ENCODE peak calls at places on chromosomes 3 and 15, in ten cellular contexts. U is GM20000; X is SW480; W is naive thymus-derived CD8-positive, alpha-beta T cell; L is HEK293T; Y is Calu3; A is activated CD8-positive, alpha-beta T cell treated with anti-CD3 and anti-CD28 coated beads for 36 hours; J is HepG2; D is activated naive CD8-positive, alpha-beta T cell treated with anti-CD3 and anti-CD28 coated beads, Interleukin-2, amount 10 ng/mL, durations not matched to agents 7 days and 5 days; C is KG1. N is an unnamed sample.

GRCh38 chr3:27454461-27454860 is 29.7 kb downstream of the SLC4A7 start:
- DNase-seq in U (no peak), X (no peak), W (no peak), L (no peak), Y (no peak), A (no peak), J (no peak), D (no peak), C (no peak), N (no peak)

GRCh38 chr15:73799466-73799865 is 46.3 kb upstream of the INSYN1 start:
- DNase-seq in U (no peak), X (peak), W (no peak), L (no peak), Y (no peak), A (no peak), J (no peak), D (no peak), C (no peak), N (no peak)

GRCh38 chr15:63104727-63105126 is 16.9 kb upstream of the LACTB start:
- DNase-seq in U (no peak), X (no peak), W (no peak), L (no peak), Y (no peak), A (no peak), J (no peak), D (no peak), C (no peak), N (no peak)

GRCh38 chr3:1190576-1190975 is 97.8 kb downstream of the CNTN6 start:
- DNase-seq in U (no peak), X (no peak), W (no peak), L (no peak), Y (no peak), A (no peak), J (no peak), D (no peak), C (no peak), N (no peak)

GRCh38 chr3:20074226-20075063 is 34.2 kb downstream of the KAT2B start:
- DNase-seq in U (no peak), X (no peak), W (no peak), L (no peak), Y (no peak), A (no peak), J (no peak), D (no peak), C (no peak), N (no peak)

GRCh38 chr3:11692251-11692813 is 48.6 kb upstream of the VGLL4 start:
- DNase-seq in U (no peak), X (no peak), W (no peak), L (no peak), Y (no peak), A (no peak), J (no peak), D (no peak), C (no peak), N (peak)

GRCh38 chr15:35888815-35889214 is 342.9 kb upstream of the DPH6 start:
- DNase-seq in U (no peak), X (no peak), W (no peak), L (no peak), Y (no peak), A (no peak), J (no peak), D (no peak), C (no peak), N (no peak)

GRCh38 chr3:58562498-58562897 is 14.7 kb downstream of the FAM107A start:
- DNase-seq in U (no peak), X (no peak), W (no peak), L (no peak), Y (no peak), A (no peak), J (no peak), D (no peak), C (no peak), N (no peak)

GRCh38 chr3:190585771-190586630 is 72.1 kb downstream of the IL1RAP start:
- DNase-seq in U (no peak), X (peak), W (no peak), L (peak), Y (peak), A (peak), J (peak), D (no peak), C (no peak), N (peak)

GRCh38 chr3:46350262-46350565 is 3.7 kb upstream of the CCR2 start:
- DNase-seq in U (no peak), X (no peak), W (no peak), L (no peak), Y (no peak), A (no peak), J (no peak), D (no peak), C (no peak), N (no peak)

GRCh38 chr15:69126054-69126469 is 34.4 kb upstream of the GLCE start:
- DNase-seq in U (no peak), X (no peak), W (no peak), L (no peak), Y (no peak), A (no peak), J (peak), D (no peak), C (no peak), N (peak)

GRCh38 chr15:41620536-41621199 is 39.5 kb upstream of the MGA start:
- DNase-seq in U (peak), X (peak), W (no peak), L (no peak), Y (no peak), A (no peak), J (no peak), D (no peak), C (no peak), N (peak)

GRCh38 chr3:58534592-58535494 is 2.1 kb downstream of the ACOX2 start:
- DNase-seq in U (peak), X (no peak), W (no peak), L (no peak), Y (no peak), A (no peak), J (no peak), D (no peak), C (no peak), N (no peak)

GRCh38 chr3:87287025-87287424 is 10.6 kb upstream of the POU1F1 start:
- DNase-seq in U (peak), X (no peak), W (no peak), L (no peak), Y (no peak), A (no peak), J (no peak), D (no peak), C (no peak), N (no peak)

GRCh38 chr3:87435926-87436630 is 159.7 kb upstream of the POU1F1 start:
- DNase-seq in U (no peak), X (no peak), W (no peak), L (no peak), Y (no peak), A (no peak), J (no peak), D (no peak), C (no peak), N (no peak)

GRCh38 chr3:12840591-12841084 is 727 bp downstream of the RPL32 start:
- DNase-seq in U (no peak), X (no peak), W (no peak), L (no peak), Y (no peak), A (no peak), J (no peak), D (no peak), C (no peak), N (no peak)

GRCh38 chr3:172343117-172343516 is 105.1 kb downstream of the GHSR start:
- DNase-seq in U (no peak), X (no peak), W (no peak), L (no peak), Y (no peak), A (no peak), J (no peak), D (no peak), C (no peak), N (no peak)

GRCh38 chr3:172351895-172352466 is 96.3 kb downstream of the GHSR start:
- DNase-seq in U (no peak), X (no peak), W (no peak), L (no peak), Y (no peak), A (no peak), J (no peak), D (no peak), C (no peak), N (no peak)

GRCh38 chr3:187165144-187165543 is 25.8 kb upstream of the RPL39L start:
- DNase-seq in U (peak), X (peak), W (no peak), L (peak), Y (peak), A (peak), J (peak), D (no peak), C (peak), N (peak)

GRCh38 chr3:19022546-19022945 is 125.8 kb upstream of the KCNH8 start:
- DNase-seq in U (no peak), X (no peak), W (no peak), L (no peak), Y (no peak), A (no peak), J (no peak), D (no peak), C (no peak), N (no peak)

GRCh38 chr15:64905941-64906340 is 5.8 kb upstream of the ANKDD1A start:
- DNase-seq in U (no peak), X (no peak), W (no peak), L (no peak), Y (no peak), A (no peak), J (no peak), D (no peak), C (no peak), N (no peak)

GRCh38 chr3:37993811-37994638 is 3.4 kb downstream of the VILL start:
- DNase-seq in U (peak), X (no peak), W (peak), L (peak), Y (no peak), A (peak), J (no peak), D (peak), C (peak), N (peak)

GRCh38 chr15:33083232-33084006 is 111.1 kb downstream of the FMN1 start:
- DNase-seq in U (no peak), X (no peak), W (no peak), L (no peak), Y (no peak), A (no peak), J (no peak), D (no peak), C (no peak), N (no peak)

GRCh38 chr15:38024293-38025091 is 90.1 kb downstream of the TMCO5A start:
- DNase-seq in U (no peak), X (no peak), W (no peak), L (no peak), Y (no peak), A (no peak), J (no peak), D (no peak), C (no peak), N (no peak)

GRCh38 chr3:5479229-5479799 is 291.8 kb downstream of the EDEM1 start:
- DNase-seq in U (no peak), X (no peak), W (no peak), L (no peak), Y (peak), A (peak), J (no peak), D (no peak), C (no peak), N (no peak)

GRCh38 chr3:39255503-39256325 is 24.1 kb downstream of the CX3CR1 start:
- DNase-seq in U (peak), X (no peak), W (no peak), L (no peak), Y (no peak), A (peak), J (no peak), D (no peak), C (peak), N (no peak)

GRCh38 chr3:28916713-28917499 is 364.0 kb upstream of the RBMS3 start:
- DNase-seq in U (peak), X (no peak), W (no peak), L (peak), Y (peak), A (peak), J (no peak), D (peak), C (peak), N (peak)

GRCh38 chr3:188583476-188584161 is 429.7 kb downstream of the LPP start:
- DNase-seq in U (peak), X (no peak), W (no peak), L (no peak), Y (no peak), A (peak), J (no peak), D (no peak), C (no peak), N (no peak)

GRCh38 chr3:140568842-140569520 is 108.9 kb upstream of the TRIM42 start:
- DNase-seq in U (no peak), X (no peak), W (no peak), L (no peak), Y (no peak), A (no peak), J (no peak), D (no peak), C (no peak), N (no peak)

GRCh38 chr3:11155341-11156025 is 1.2 kb downstream of the HRH1 start:
- DNase-seq in U (peak), X (peak), W (no peak), L (peak), Y (peak), A (peak), J (peak), D (peak), C (no peak), N (peak)

GRCh38 chr3:197219627-197220026 is 78.8 kb downstream of the DLG1 start:
- DNase-seq in U (no peak), X (no peak), W (no peak), L (no peak), Y (no peak), A (no peak), J (no peak), D (no peak), C (no peak), N (no peak)

GRCh38 chr3:45134758-45135521 is 11.2 kb downstream of the CDCP1 start:
- DNase-seq in U (no peak), X (no peak), W (no peak), L (no peak), Y (no peak), A (no peak), J (no peak), D (no peak), C (no peak), N (no peak)

N was measured in NCI-H146.